ENCODE peak calls at places on chromosomes 2 and 18, in seven cellular contexts. U, X, L, O, F, A and Z are unnamed samples.

GRCh38 chr2:660477-661214 is 16.6 kb downstream of the TMEM18 start:
- DNase-seq in U (no peak), X (no peak), L (peak), O (peak), F (no peak), A (no peak), Z (peak)

GRCh38 chr18:54948350-54948837 is 10.9 kb downstream of the CCDC68 start:
- DNase-seq in U (no peak), X (peak), L (no peak), O (no peak), F (no peak), A (peak), Z (no peak)

GRCh38 chr2:121790276-121790956 is 35.0 kb downstream of the TSN start:
- DNase-seq in U (no peak), X (peak), L (peak), O (no peak), F (peak), A (peak), Z (no peak)

GRCh38 chr2:237980751-237981150 is 13.9 kb downstream of the UBE2F start:
- DNase-seq in U (no peak), X (no peak), L (no peak), O (no peak), F (no peak), A (no peak), Z (no peak)

GRCh38 chr2:58240595-58240937 is 559 bp downstream of the FANCL start:
- DNase-seq in U (no peak), X (no peak), L (no peak), O (no peak), F (peak), A (no peak), Z (no peak)

GRCh38 chr2:6312377-6312776 is 553.3 kb downstream of the CMPK2 start:
- DNase-seq in U (no peak), X (no peak), L (no peak), O (no peak), F (no peak), A (no peak), Z (no peak)

GRCh38 chr2:237488901-237489860 is 2.1 kb downstream of the MLPH start:
- DNase-seq in U (no peak), X (peak), L (peak), O (no peak), F (no peak), A (no peak), Z (no peak)

GRCh38 chr2:68734688-68735525 is at the start of gene ARHGAP25:
- DNase-seq in U (no peak), X (no peak), L (no peak), O (no peak), F (peak), A (peak), Z (no peak)

GRCh38 chr2:112891333-112891950 is 19.5 kb upstream of the IL37 start:
- DNase-seq in U (no peak), X (no peak), L (peak), O (no peak), F (peak), A (no peak), Z (no peak)

GRCh38 chr18:8260319-8260718 is 348.9 kb upstream of the RAB12 start:
- DNase-seq in U (no peak), X (peak), L (peak), O (no peak), F (peak), A (no peak), Z (peak)

GRCh38 chr2:47344890-47345583 is 57.9 kb upstream of the MSH2 start:
- DNase-seq in U (peak), X (peak), L (peak), O (peak), F (peak), A (peak), Z (peak)

GRCh38 chr2:127096718-127097470 is 10.1 kb downstream of the BIN1 start:
- DNase-seq in U (no peak), X (no peak), L (no peak), O (no peak), F (peak), A (no peak), Z (no peak)

GRCh38 chr18:45835057-45835634 is 9.7 kb downstream of the SIGLEC15 start:
- DNase-seq in U (no peak), X (no peak), L (no peak), O (no peak), F (no peak), A (no peak), Z (no peak)
- H2AK5ac ChIP-seq in U (no peak), X (peak), L (no peak), O (no peak), F (no peak), A (no peak), Z (no peak)

DNA sequence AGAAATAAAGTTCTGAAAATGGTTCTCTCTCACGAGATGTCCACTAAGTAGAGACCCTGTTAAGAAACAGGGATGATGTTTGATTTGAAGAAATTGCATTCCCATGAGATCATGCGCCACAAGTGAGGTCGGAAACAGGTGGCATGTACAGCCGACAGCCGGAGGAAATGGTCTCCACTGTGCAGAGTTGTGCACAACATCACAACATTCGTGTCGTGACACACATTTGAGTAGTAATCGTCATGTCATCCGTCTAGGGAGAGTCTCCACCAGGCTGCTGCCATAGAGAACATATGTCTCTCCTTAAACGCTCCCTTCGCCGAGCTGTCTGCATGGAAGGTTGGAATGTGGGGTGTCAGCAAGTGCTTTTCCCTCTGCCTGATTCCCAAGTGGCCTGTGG is 84.7 kb downstream of the ASAP2 start:
- DNase-seq in U (no peak), X (peak), L (no peak), O (no peak), F (no peak), A (peak), Z (no peak)
- H2AK5ac ChIP-seq in U (no peak), X (peak), L (no peak), O (peak), F (no peak), A (peak), Z (no peak)

GRCh38 chr2:24327988-24328387 is 32.3 kb downstream of the ITSN2 start:
- DNase-seq in U (no peak), X (no peak), L (peak), O (no peak), F (no peak), A (no peak), Z (no peak)
- H2AK5ac ChIP-seq in U (no peak), X (no peak), L (no peak), O (no peak), F (no peak), A (no peak), Z (no peak)

GRCh38 chr2:89797320-89798038 is 1106.0 kb downstream of the RPIA start:
- DNase-seq in U (no peak), X (no peak), L (no peak), O (no peak), F (no peak), A (no peak), Z (no peak)
- H2AK5ac ChIP-seq in U (no peak), X (no peak), L (no peak), O (no peak), F (no peak), A (no peak), Z (no peak)

GRCh38 chr2:151644580-151644979 is 89.7 kb downstream of the NEB start:
- DNase-seq in U (no peak), X (no peak), L (no peak), O (no peak), F (no peak), A (no peak), Z (no peak)
- H2AK5ac ChIP-seq in U (no peak), X (no peak), L (no peak), O (no peak), F (no peak), A (no peak), Z (no peak)

DNA sequence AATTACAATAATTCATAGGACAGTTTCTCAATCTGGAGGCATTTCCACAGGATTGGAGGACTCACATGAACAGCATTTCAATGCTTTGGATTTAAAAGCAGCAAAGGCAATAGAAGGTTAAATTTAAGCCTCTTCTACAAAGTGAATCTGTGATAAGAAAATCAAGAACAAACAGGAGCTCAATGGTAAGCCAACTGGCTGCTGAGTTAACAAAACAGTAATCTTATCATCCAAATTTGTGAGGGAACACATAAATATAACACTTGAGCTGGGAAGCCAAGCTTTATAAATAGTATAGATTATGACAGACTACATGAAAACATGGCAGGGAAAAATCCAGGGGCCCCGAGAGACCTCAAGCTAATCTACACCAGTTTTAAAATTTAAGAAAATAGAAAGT is 108.5 kb upstream of the PGAP1 start:
- DNase-seq in U (no peak), X (no peak), L (no peak), O (no peak), F (no peak), A (no peak), Z (no peak)
- H2AK5ac ChIP-seq in U (no peak), X (no peak), L (no peak), O (no peak), F (no peak), A (no peak), Z (no peak)